ENCODE peak calls at places on chromosomes 2 and 18, in five cellular contexts. One of them, this sample, is unnamed.

GRCh38 chr18:59054892-59055291 is 84.8 kb upstream of the SEC11C start:
- DNase-seq in SK-N-SH: no peak
- DNase-seq in HepG2: no peak
- DNase-seq in K562: no peak
- DNase-seq in GM12878: no peak
- DNase-seq in this sample: no peak

GRCh38 chr2:85264471-85264870 is 63.3 kb downstream of the TGOLN2 start:
- DNase-seq in HepG2: no peak
- DNase-seq in GM12878: no peak
- DNase-seq in K562: no peak
- DNase-seq in SK-N-SH: no peak
- DNase-seq in this sample: no peak

GRCh38 chr18:8701546-8702118 is 3.7 kb upstream of the MTCL1 start:
- DNase-seq in SK-N-SH: peak; percentile 34
- DNase-seq in GM12878: no peak
- DNase-seq in HepG2: peak; percentile 59
- DNase-seq in K562: no peak
- DNase-seq in this sample: no peak

GRCh38 chr2:231189571-231190495 is 8.6 kb upstream of the ARMC9 start:
- DNase-seq in HepG2: no peak
- DNase-seq in SK-N-SH: no peak
- DNase-seq in GM12878: no peak
- DNase-seq in K562: no peak
- DNase-seq in this sample: no peak

GRCh38 chr2:209840434-209840833 is 68.8 kb downstream of the UNC80 start:
- DNase-seq in GM12878: no peak
- DNase-seq in SK-N-SH: no peak
- DNase-seq in HepG2: no peak
- DNase-seq in K562: no peak
- DNase-seq in this sample: no peak

GRCh38 chr2:149766339-149766738 is 178.8 kb upstream of the MMADHC start:
- DNase-seq in GM12878: no peak
- DNase-seq in HepG2: no peak
- DNase-seq in SK-N-SH: no peak
- DNase-seq in K562: no peak
- DNase-seq in this sample: no peak

GRCh38 chr18:38884050-38884449 is 1318.5 kb upstream of the CELF4 start:
- DNase-seq in K562: no peak
- DNase-seq in GM12878: no peak
- DNase-seq in SK-N-SH: no peak
- DNase-seq in HepG2: no peak
- DNase-seq in this sample: no peak

GRCh38 chr2:239225921-239226561 is 174.8 kb downstream of the HDAC4 start:
- DNase-seq in HepG2: no peak
- DNase-seq in GM12878: no peak
- DNase-seq in K562: no peak
- DNase-seq in SK-N-SH: no peak
- DNase-seq in this sample: no peak

GRCh38 chr18:55381277-55381676 is 206.7 kb downstream of the TCF4 start:
- DNase-seq in K562: no peak
- DNase-seq in SK-N-SH: no peak
- DNase-seq in HepG2: no peak
- DNase-seq in GM12878: no peak
- DNase-seq in this sample: no peak

GRCh38 chr18:28571929-28572328 is 395.0 kb upstream of the CDH2 start:
- DNase-seq in SK-N-SH: no peak
- DNase-seq in K562: no peak
- DNase-seq in GM12878: no peak
- DNase-seq in HepG2: no peak
- DNase-seq in this sample: no peak

GRCh38 chr2:65198737-65199136 is 28.9 kb upstream of the ACTR2 start:
- DNase-seq in K562: no peak
- DNase-seq in SK-N-SH: no peak
- DNase-seq in HepG2: no peak
- DNase-seq in GM12878: no peak
- DNase-seq in this sample: no peak

GRCh38 chr2:14941151-14941631 is 308.7 kb downstream of the LRATD1 start:
- DNase-seq in K562: no peak
- DNase-seq in HepG2: no peak
- DNase-seq in SK-N-SH: no peak
- DNase-seq in GM12878: no peak
- DNase-seq in this sample: no peak

GRCh38 chr18:21361297-21361880 is 119.4 kb downstream of the GREB1L start:
- DNase-seq in HepG2: no peak
- DNase-seq in SK-N-SH: no peak
- DNase-seq in GM12878: no peak
- DNase-seq in K562: no peak
- DNase-seq in this sample: no peak

GRCh38 chr2:6493266-6493665 is 372.4 kb downstream of the CMPK2 start:
- DNase-seq in K562: no peak
- DNase-seq in SK-N-SH: no peak
- DNase-seq in GM12878: no peak
- DNase-seq in HepG2: no peak
- DNase-seq in this sample: no peak

GRCh38 chr2:148650881-148651280 is 6.3 kb downstream of the EPC2 start:
- DNase-seq in HepG2: no peak
- DNase-seq in SK-N-SH: no peak
- DNase-seq in K562: no peak
- DNase-seq in GM12878: no peak
- DNase-seq in this sample: no peak

GRCh38 chr2:145404690-145405089 is 884.8 kb upstream of the ZEB2 start:
- DNase-seq in HepG2: no peak
- DNase-seq in K562: no peak
- DNase-seq in SK-N-SH: no peak
- DNase-seq in GM12878: no peak
- DNase-seq in this sample: no peak

GRCh38 chr2:235449568-235449967 is 44.3 kb upstream of the AGAP1 start:
- DNase-seq in SK-N-SH: no peak
- DNase-seq in K562: no peak
- DNase-seq in HepG2: no peak
- DNase-seq in GM12878: no peak
- DNase-seq in this sample: no peak

GRCh38 chr2:41127351-41127750 is 675.5 kb upstream of the SLC8A1 start:
- DNase-seq in SK-N-SH: no peak
- DNase-seq in HepG2: no peak
- DNase-seq in GM12878: no peak
- DNase-seq in K562: no peak
- DNase-seq in this sample: no peak

GRCh38 chr2:212337486-212338343 is 200.9 kb downstream of the ERBB4 start:
- DNase-seq in K562: no peak
- DNase-seq in HepG2: no peak
- DNase-seq in SK-N-SH: peak; percentile 4
- DNase-seq in GM12878: no peak
- DNase-seq in this sample: no peak

GRCh38 chr2:177397501-177398289 is 5.1 kb downstream of the AGPS start:
- DNase-seq in K562: no peak
- DNase-seq in HepG2: peak; percentile 97
- DNase-seq in GM12878: no peak
- DNase-seq in SK-N-SH: no peak
- DNase-seq in this sample: no peak

GRCh38 chr2:188695953-188696352 is 278.2 kb upstream of the COL3A1 start:
- DNase-seq in K562: no peak
- DNase-seq in GM12878: no peak
- DNase-seq in HepG2: no peak
- DNase-seq in SK-N-SH: no peak
- DNase-seq in this sample: no peak

GRCh38 chr18:29309352-29309751 is 1132.4 kb upstream of the CDH2 start:
- DNase-seq in SK-N-SH: peak; percentile 7
- DNase-seq in K562: no peak
- DNase-seq in HepG2: no peak
- DNase-seq in GM12878: no peak
- DNase-seq in this sample: no peak

GRCh38 chr2:217980036-217980435 is 22.8 kb downstream of the TNS1 start:
- DNase-seq in SK-N-SH: no peak
- DNase-seq in K562: no peak
- DNase-seq in HepG2: no peak
- DNase-seq in GM12878: no peak
- DNase-seq in this sample: no peak

GRCh38 chr2:42043789-42044394 is 3.9 kb upstream of the PKDCC start:
- DNase-seq in K562: no peak
- DNase-seq in GM12878: no peak
- DNase-seq in HepG2: no peak
- DNase-seq in SK-N-SH: no peak
- DNase-seq in this sample: no peak

GRCh38 chr2:108833219-108833618 is 46.6 kb downstream of the CCDC138 start:
- DNase-seq in K562: no peak
- DNase-seq in GM12878: no peak
- DNase-seq in SK-N-SH: no peak
- DNase-seq in HepG2: peak; percentile 37
- DNase-seq in this sample: no peak

GRCh38 chr2:111657351-111657975 is 226.5 kb downstream of the ANAPC1 start:
- DNase-seq in K562: no peak
- DNase-seq in SK-N-SH: no peak
- DNase-seq in GM12878: no peak
- DNase-seq in HepG2: no peak
- DNase-seq in this sample: no peak

GRCh38 chr2:191264647-191265079 is 19.5 kb downstream of the MYO1B start:
- DNase-seq in GM12878: no peak
- DNase-seq in SK-N-SH: no peak
- DNase-seq in HepG2: no peak
- DNase-seq in K562: no peak
- DNase-seq in this sample: no peak

GRCh38 chr2:10787176-10787968 is 25.2 kb downstream of the PDIA6 start:
- DNase-seq in SK-N-SH: peak; percentile 60
- DNase-seq in K562: peak; percentile 39
- DNase-seq in GM12878: no peak
- DNase-seq in HepG2: peak; percentile 27
- DNase-seq in this sample: no peak
- TF ChIP-seq GABPA in SK-N-SH: no peak
- TF ChIP-seq GABPA in K562: no peak
- TF ChIP-seq GABPA in GM12878: no peak
- TF ChIP-seq GABPA in HepG2: no peak
- TF ChIP-seq GABPA in this sample: no peak

GRCh38 chr2:37669500-37669899 is 1.9 kb downstream of the CDC42EP3 start:
- DNase-seq in HepG2: no peak
- DNase-seq in K562: no peak
- DNase-seq in GM12878: no peak
- DNase-seq in SK-N-SH: no peak
- DNase-seq in this sample: peak; percentile 23
- TF ChIP-seq POLR2AphosphoS5 in HepG2: no peak
- TF ChIP-seq POLR2AphosphoS5 in K562: no peak
- TF ChIP-seq POLR2AphosphoS5 in GM12878: no peak
- TF ChIP-seq POLR2AphosphoS5 in SK-N-SH: peak; percentile 12
- TF ChIP-seq POLR2AphosphoS5 in this sample: no peak

GRCh38 chr2:72147303-72147970 is at the start of gene CYP26B1:
- DNase-seq in SK-N-SH: peak; percentile 66
- DNase-seq in GM12878: no peak
- DNase-seq in K562: no peak
- DNase-seq in HepG2: no peak
- DNase-seq in this sample: no peak
- TF ChIP-seq GABPA in SK-N-SH: no peak
- TF ChIP-seq GABPA in GM12878: no peak
- TF ChIP-seq GABPA in K562: no peak
- TF ChIP-seq GABPA in HepG2: no peak
- TF ChIP-seq GABPA in this sample: no peak

GRCh38 chr2:100819365-100820345 is at the start of gene NPAS2:
- DNase-seq in GM12878: no peak
- DNase-seq in HepG2: peak; percentile 35
- DNase-seq in SK-N-SH: peak; percentile 78
- DNase-seq in K562: peak; percentile 18
- DNase-seq in this sample: no peak
- TF ChIP-seq POLR2AphosphoS5 in GM12878: no peak
- TF ChIP-seq POLR2AphosphoS5 in HepG2: peak; percentile 33
- TF ChIP-seq POLR2AphosphoS5 in SK-N-SH: no peak
- TF ChIP-seq POLR2AphosphoS5 in K562: no peak
- TF ChIP-seq POLR2AphosphoS5 in this sample: no peak

GRCh38 chr18:4106407-4107033 is 348.6 kb downstream of the DLGAP1 start:
- DNase-seq in K562: peak; percentile 48
- DNase-seq in HepG2: peak; percentile 49
- DNase-seq in GM12878: no peak
- DNase-seq in SK-N-SH: peak; percentile 34
- DNase-seq in this sample: peak; percentile 55
- TF ChIP-seq GABPA in K562: no peak
- TF ChIP-seq GABPA in HepG2: no peak
- TF ChIP-seq GABPA in GM12878: no peak
- TF ChIP-seq GABPA in SK-N-SH: no peak
- TF ChIP-seq GABPA in this sample: no peak

GRCh38 chr2:199462167-199462976 is 4.6 kb upstream of the SATB2 start:
- DNase-seq in SK-N-SH: peak; percentile 35
- DNase-seq in K562: no peak
- DNase-seq in HepG2: no peak
- DNase-seq in GM12878: no peak
- DNase-seq in this sample: no peak

GRCh38 chr2:199464614-199465352 is 7.0 kb upstream of the SATB2 start:
- DNase-seq in HepG2: no peak
- DNase-seq in K562: no peak
- DNase-seq in GM12878: no peak
- DNase-seq in SK-N-SH: peak; percentile 29
- DNase-seq in this sample: no peak

GRCh38 chr2:199463708-199464613 is 6.2 kb upstream of the SATB2 start:
- DNase-seq in K562: no peak
- DNase-seq in HepG2: no peak
- DNase-seq in SK-N-SH: peak; percentile 33
- DNase-seq in GM12878: no peak
- DNase-seq in this sample: no peak

GRCh38 chr2:199461455-199462166 is 3.9 kb upstream of the SATB2 start:
- DNase-seq in K562: no peak
- DNase-seq in HepG2: no peak
- DNase-seq in SK-N-SH: peak; percentile 31
- DNase-seq in GM12878: no peak
- DNase-seq in this sample: no peak

GRCh38 chr2:199463000-199463692 is 5.4 kb upstream of the SATB2 start:
- DNase-seq in SK-N-SH: peak; percentile 90
- DNase-seq in HepG2: no peak
- DNase-seq in GM12878: no peak
- DNase-seq in K562: no peak
- DNase-seq in this sample: peak; percentile 82
- TF ChIP-seq POLR2AphosphoS5 in SK-N-SH: no peak
- TF ChIP-seq POLR2AphosphoS5 in HepG2: no peak
- TF ChIP-seq POLR2AphosphoS5 in GM12878: no peak
- TF ChIP-seq POLR2AphosphoS5 in K562: no peak
- TF ChIP-seq POLR2AphosphoS5 in this sample: no peak

DNA sequence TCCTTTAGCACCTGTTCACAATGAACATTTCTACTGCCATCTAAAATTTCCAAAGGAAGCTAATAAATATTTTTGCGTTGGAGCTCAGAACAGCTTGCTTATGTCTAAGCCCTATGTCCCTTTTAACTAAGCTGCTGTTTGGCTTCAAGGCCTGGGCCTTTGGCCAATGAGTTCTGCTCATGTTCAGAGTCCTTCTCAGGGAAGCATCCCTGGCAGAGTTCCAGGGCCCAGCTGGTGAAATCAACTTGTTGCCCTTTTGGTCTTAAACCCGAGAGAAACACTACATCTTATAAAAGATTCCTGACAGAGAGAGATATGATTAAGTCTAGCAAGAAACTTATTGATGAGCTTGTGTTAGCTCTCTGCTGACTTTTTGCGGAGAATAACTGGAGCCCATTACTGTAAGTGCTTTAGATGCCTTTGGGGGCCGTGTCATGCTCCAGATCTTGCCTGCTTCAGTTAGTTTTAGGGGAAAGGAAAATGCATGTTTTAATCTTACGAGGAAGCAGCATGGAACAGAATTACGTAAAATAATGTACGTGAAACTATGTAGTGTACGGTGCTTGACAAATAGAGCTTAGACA is 102.5 kb upstream of the NOSTRIN start:
- DNase-seq in SK-N-SH: peak; percentile 33
- DNase-seq in K562: no peak
- DNase-seq in GM12878: no peak
- DNase-seq in HepG2: peak; percentile 29
- DNase-seq in this sample: no peak
- TF ChIP-seq GABPA in SK-N-SH: no peak
- TF ChIP-seq GABPA in K562: no peak
- TF ChIP-seq GABPA in GM12878: no peak
- TF ChIP-seq GABPA in HepG2: no peak
- TF ChIP-seq GABPA in this sample: no peak

This sample was measured in HL-60.